ENCODE peak calls at places on chromosomes 5 and 9, in nine cellular contexts. M, C, H, F, T, Z, I, D and W are unnamed samples.
A peak's percentile ranks its signal among the peaks of the same experiment; 100 is the strongest.

GRCh38 chr5:10441083-10441991 is at the start of gene ROPN1L:
- DNase-seq in M (peak; percentile 78), C (peak; percentile 74), H (peak; percentile 82), F (peak; percentile 87), T (peak; percentile 91), Z (peak; percentile 80), I (peak; percentile 56), D (peak; percentile 86), W (peak; percentile 95)

GRCh38 chr5:111124793-111125192 is 32.6 kb downstream of the WDR36 start:
- DNase-seq in M (no peak), C (no peak), H (no peak), F (no peak), T (no peak), Z (no peak), I (no peak), D (no peak), W (no peak)

GRCh38 chr9:110520120-110520701 is 59.3 kb downstream of the SVEP1 start:
- DNase-seq in M (no peak), C (no peak), H (no peak), F (no peak), T (no peak), Z (no peak), I (no peak), D (no peak), W (no peak)

GRCh38 chr9:87107072-87107471 is 159.8 kb upstream of the GAS1 start:
- DNase-seq in M (no peak), C (no peak), H (no peak), F (peak; percentile 17), T (no peak), Z (no peak), I (no peak), D (no peak), W (no peak)

GRCh38 chr9:37678789-37679273 is 28.1 kb downstream of the FRMPD1 start:
- DNase-seq in M (no peak), C (no peak), H (no peak), F (peak; percentile 17), T (no peak), Z (no peak), I (no peak), D (no peak), W (no peak)

GRCh38 chr9:1875921-1876448 is 139.2 kb upstream of the SMARCA2 start:
- DNase-seq in M (no peak), C (no peak), H (no peak), F (no peak), T (no peak), Z (no peak), I (no peak), D (no peak), W (peak; percentile 62)

GRCh38 chr5:73170522-73170921 is 2.5 kb upstream of the TMEM174 start:
- DNase-seq in M (no peak), C (no peak), H (no peak), F (peak; percentile 11), T (no peak), Z (no peak), I (no peak), D (no peak), W (no peak)

GRCh38 chr9:121771851-121772599 is 120.6 kb downstream of the DAB2IP start:
- DNase-seq in M (peak; percentile 81), C (no peak), H (no peak), F (no peak), T (no peak), Z (no peak), I (no peak), D (no peak), W (peak; percentile 56)

GRCh38 chr5:141560141-141560540 is 58.7 kb downstream of the DIAPH1 start:
- DNase-seq in M (peak; percentile 23), C (no peak), H (no peak), F (no peak), T (peak; percentile 46), Z (no peak), I (no peak), D (no peak), W (no peak)

GRCh38 chr5:35857606-35858205 is 1.0 kb downstream of the IL7R start:
- DNase-seq in M (no peak), C (no peak), H (no peak), F (no peak), T (no peak), Z (no peak), I (peak; percentile 26), D (no peak), W (no peak)

GRCh38 chr5:82153082-82153481 is 125.1 kb downstream of the RPS23 start:
- DNase-seq in M (no peak), C (no peak), H (no peak), F (no peak), T (no peak), Z (no peak), I (no peak), D (no peak), W (no peak)

GRCh38 chr5:59275170-59275536 is 618.4 kb downstream of the PDE4D start:
- DNase-seq in M (no peak), C (no peak), H (no peak), F (peak; percentile 48), T (no peak), Z (no peak), I (no peak), D (no peak), W (no peak)

GRCh38 chr5:59274130-59274529 is 619.4 kb downstream of the PDE4D start:
- DNase-seq in M (no peak), C (no peak), H (no peak), F (no peak), T (no peak), Z (no peak), I (no peak), D (no peak), W (no peak)

GRCh38 chr5:59275537-59276276 is 617.8 kb downstream of the PDE4D start:
- DNase-seq in M (peak; percentile 62), C (no peak), H (no peak), F (peak; percentile 91), T (peak; percentile 54), Z (peak; percentile 60), I (no peak), D (no peak), W (no peak)

GRCh38 chr5:59276277-59276647 is 617.3 kb downstream of the PDE4D start:
- DNase-seq in M (no peak), C (no peak), H (no peak), F (no peak), T (no peak), Z (no peak), I (no peak), D (no peak), W (no peak)

DNA sequence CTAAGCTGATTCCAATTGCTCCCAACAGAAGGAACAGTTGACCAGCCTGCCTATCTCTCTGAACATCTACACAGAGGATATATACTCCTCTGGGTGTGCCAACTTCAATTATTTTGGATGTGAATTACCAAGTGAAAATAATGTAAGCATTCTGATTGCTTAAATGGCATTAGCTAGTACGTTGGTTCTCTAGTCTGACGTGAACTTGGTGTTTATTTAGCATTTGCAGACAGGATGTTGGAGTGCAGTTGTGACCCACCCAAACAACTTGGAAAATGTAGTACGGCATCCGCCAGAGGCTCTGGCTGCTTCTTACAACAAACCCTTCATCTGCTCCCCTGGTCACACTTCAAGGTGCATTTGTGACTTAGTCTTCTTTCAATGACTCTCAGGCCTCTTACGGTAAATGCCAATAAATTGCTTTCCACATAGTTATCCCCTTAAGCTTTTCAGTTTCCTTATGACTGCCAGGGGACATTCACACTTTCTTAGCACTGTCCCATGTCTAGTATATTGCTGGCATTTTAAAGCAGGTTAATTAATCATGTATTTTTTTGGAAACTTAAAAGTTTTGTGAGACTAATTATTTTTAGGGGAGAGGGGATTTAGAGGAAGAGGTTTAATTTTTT is 616.5 kb downstream of the PDE4D start:
- DNase-seq in M (no peak), C (no peak), H (no peak), F (peak; percentile 94), T (peak; percentile 25), Z (no peak), I (no peak), D (no peak), W (no peak)
- H3K27ac ChIP-seq in M (peak overlapping the region; percentile 82), C (peak overlapping the region; percentile 90), H (peak overlapping the region; percentile 24), F (peak overlapping the region; percentile 72), T (peak overlapping the region; percentile 80), Z (peak overlapping the region; percentile 83), I (no peak overlapping the region), D (no peak overlapping the region), W (peak overlapping the region; percentile 32)

DNA sequence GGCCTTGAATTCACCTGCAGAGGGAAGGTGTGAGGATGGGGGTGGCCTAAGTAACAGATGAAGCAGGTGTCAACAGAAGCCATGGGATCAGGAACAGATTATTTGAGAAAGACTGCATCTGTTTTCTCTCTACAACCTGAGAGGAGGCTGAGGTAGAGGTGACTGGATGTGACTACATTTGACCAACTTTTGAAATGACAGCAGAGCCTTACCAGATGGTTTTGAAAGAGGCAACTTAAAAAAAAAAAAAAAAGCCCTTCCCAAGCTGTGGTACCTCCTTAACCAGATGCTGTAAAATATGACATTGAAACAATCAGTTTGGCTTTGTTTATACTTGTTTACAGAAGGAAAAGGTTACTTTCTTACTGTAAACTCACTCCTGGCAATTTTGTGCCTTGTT is 108.6 kb downstream of the TRIO start:
- DNase-seq in M (no peak), C (no peak), H (no peak), F (no peak), T (no peak), Z (no peak), I (no peak), D (no peak), W (no peak)
- TF ChIP-seq CTCF in M (no peak), C (no peak), H (no peak), F (no peak), T (no peak), Z (no peak), I (no peak), D (no peak), W (no peak)

DNA sequence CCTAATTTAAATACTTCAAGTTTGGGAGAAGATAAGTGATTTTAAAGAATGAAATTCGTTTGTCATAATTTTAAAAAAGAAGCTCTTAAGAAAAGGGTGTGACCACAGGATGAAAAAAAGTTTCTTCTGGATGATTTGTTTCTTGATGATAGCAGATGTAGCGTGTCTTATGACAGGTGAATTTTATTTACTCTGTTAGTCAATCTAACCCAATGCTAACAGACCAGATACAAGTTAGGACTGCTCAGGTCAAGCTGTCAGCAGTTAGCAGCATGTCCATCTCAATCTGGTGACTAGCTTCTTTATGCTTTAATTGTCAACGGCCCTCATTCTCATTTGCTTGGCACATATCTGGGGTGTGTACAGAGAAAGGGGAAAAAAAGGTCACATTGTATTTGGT is 456.0 kb downstream of the BNC2 start:
- DNase-seq in M (no peak), C (no peak), H (no peak), F (peak; percentile 90), T (no peak), Z (no peak), I (no peak), D (no peak), W (no peak)
- H3K4me3 ChIP-seq in M (no peak overlapping the region), C (no peak overlapping the region), H (no peak overlapping the region), F (no peak overlapping the region), T (no peak overlapping the region), Z (no peak overlapping the region), I (no peak overlapping the region), D (no peak overlapping the region), W (no peak overlapping the region)

DNA sequence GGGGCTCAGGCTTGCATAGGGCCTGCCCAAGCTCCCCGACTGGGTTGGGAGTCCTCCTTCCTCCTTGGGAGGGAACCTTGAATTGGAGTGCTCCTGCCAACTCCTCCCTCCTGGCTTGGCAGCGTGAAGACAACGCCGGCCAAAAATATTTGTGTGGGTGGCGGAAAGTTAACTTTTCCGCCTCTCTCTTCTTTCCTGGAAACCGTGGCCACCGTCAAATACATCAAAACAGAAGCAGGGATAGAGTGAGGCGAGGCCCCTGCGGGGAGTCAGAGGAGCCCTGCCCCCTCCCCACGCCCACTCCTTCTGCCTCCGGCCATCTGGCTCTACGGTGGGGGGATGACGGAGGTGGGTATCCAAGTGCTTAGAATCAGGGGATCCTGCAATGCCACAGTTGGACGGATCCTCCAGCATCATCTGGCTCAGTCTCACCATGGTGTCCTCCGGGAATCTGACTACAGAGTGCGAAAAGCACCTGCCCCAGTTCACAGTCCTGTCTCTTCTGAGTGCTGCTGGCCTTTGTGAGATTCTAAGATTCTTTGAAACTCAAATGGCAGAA is 25.2 kb upstream of the SYNPO start:
- DNase-seq in M (peak; percentile 72), C (no peak), H (no peak), F (no peak), T (no peak), Z (no peak), I (no peak), D (peak; percentile 66), W (no peak)
- H3K27ac ChIP-seq in M (peak overlapping the region; percentile 74), C (peak overlapping the region; percentile 90), H (no peak overlapping the region), F (no peak overlapping the region), T (peak overlapping the region; percentile 68), Z (peak overlapping the region; percentile 99), I (peak overlapping the region; percentile 52), D (peak overlapping the region; percentile 17), W (peak overlapping the region; percentile 80)